ENCODE peak calls at places on chromosomes 1 and 21, in four cellular contexts. One of them, this sample, is unnamed.
A peak's percentile ranks its signal among the peaks of the same experiment; 100 is the strongest.

GRCh38 chr1:219837274-219837993 is 90.9 kb downstream of the SLC30A10 start:
- DNase-seq in psoas muscle: no peak
- DNase-seq in right lobe of liver: no peak
- DNase-seq in fibroblast of mammary gland: peak; percentile 63
- DNase-seq in this sample: peak; percentile 67

GRCh38 chr1:92831368-92831761 is 475 bp upstream of the RPL5 start:
- DNase-seq in psoas muscle: no peak
- DNase-seq in right lobe of liver: no peak
- DNase-seq in fibroblast of mammary gland: no peak
- DNase-seq in this sample: no peak

GRCh38 chr1:219587401-219587800 is 25.5 kb downstream of the ZC3H11B start:
- DNase-seq in psoas muscle: no peak
- DNase-seq in right lobe of liver: no peak
- DNase-seq in fibroblast of mammary gland: no peak
- DNase-seq in this sample: no peak

GRCh38 chr21:42299324-42300044 is 15.7 kb downstream of the TFF3 start:
- DNase-seq in psoas muscle: no peak
- DNase-seq in right lobe of liver: no peak
- DNase-seq in fibroblast of mammary gland: no peak
- DNase-seq in this sample: peak; percentile 54

GRCh38 chr1:205447457-205448415 is 8.1 kb downstream of the BLACAT1 start:
- DNase-seq in psoas muscle: no peak
- DNase-seq in right lobe of liver: no peak
- DNase-seq in fibroblast of mammary gland: no peak
- DNase-seq in this sample: no peak

GRCh38 chr1:25806418-25806817 is 6.4 kb downstream of the SELENON start:
- DNase-seq in psoas muscle: peak; percentile 72
- DNase-seq in right lobe of liver: no peak
- DNase-seq in fibroblast of mammary gland: peak; percentile 88
- DNase-seq in this sample: no peak

GRCh38 chr1:39266269-39266668 is 61.8 kb downstream of the MACF1 start:
- DNase-seq in psoas muscle: no peak
- DNase-seq in right lobe of liver: no peak
- DNase-seq in fibroblast of mammary gland: peak; percentile 30
- DNase-seq in this sample: peak; percentile 27

GRCh38 chr1:179251675-179252074 is 22.2 kb upstream of the ABL2 start:
- DNase-seq in psoas muscle: no peak
- DNase-seq in right lobe of liver: no peak
- DNase-seq in fibroblast of mammary gland: peak; percentile 63
- DNase-seq in this sample: peak; percentile 58

GRCh38 chr1:82565146-82565545 is 764.4 kb downstream of the ADGRL2 start:
- DNase-seq in psoas muscle: no peak
- DNase-seq in right lobe of liver: no peak
- DNase-seq in fibroblast of mammary gland: peak; percentile 79
- DNase-seq in this sample: peak; percentile 83

GRCh38 chr1:68848017-68848416 is 351.1 kb upstream of the DEPDC1 start:
- DNase-seq in psoas muscle: no peak
- DNase-seq in right lobe of liver: no peak
- DNase-seq in fibroblast of mammary gland: no peak
- DNase-seq in this sample: no peak

GRCh38 chr1:52296345-52296744 is 69.7 kb downstream of the CC2D1B start:
- DNase-seq in psoas muscle: no peak
- DNase-seq in right lobe of liver: no peak
- DNase-seq in fibroblast of mammary gland: peak; percentile 71
- DNase-seq in this sample: peak; percentile 73

GRCh38 chr1:5140962-5141361 is 486.6 kb downstream of the AJAP1 start:
- DNase-seq in psoas muscle: no peak
- DNase-seq in right lobe of liver: no peak
- DNase-seq in fibroblast of mammary gland: no peak
- DNase-seq in this sample: no peak

GRCh38 chr1:3874736-3875135 is 17.5 kb downstream of the DFFB start:
- DNase-seq in psoas muscle: no peak
- DNase-seq in right lobe of liver: no peak
- DNase-seq in fibroblast of mammary gland: no peak
- DNase-seq in this sample: no peak

GRCh38 chr1:36211841-36212240 is 12.4 kb upstream of the THRAP3 start:
- DNase-seq in psoas muscle: no peak
- DNase-seq in right lobe of liver: no peak
- DNase-seq in fibroblast of mammary gland: no peak
- DNase-seq in this sample: peak; percentile 47

GRCh38 chr1:36222481-36223372 is 1.5 kb upstream of the THRAP3 start:
- DNase-seq in psoas muscle: no peak
- DNase-seq in right lobe of liver: no peak
- DNase-seq in fibroblast of mammary gland: peak; percentile 28
- DNase-seq in this sample: no peak

GRCh38 chr1:36212782-36213181 is 11.5 kb upstream of the THRAP3 start:
- DNase-seq in psoas muscle: no peak
- DNase-seq in right lobe of liver: no peak
- DNase-seq in fibroblast of mammary gland: no peak
- DNase-seq in this sample: peak; percentile 38

GRCh38 chr1:36223373-36223995 is 759 bp upstream of the THRAP3 start:
- DNase-seq in psoas muscle: no peak
- DNase-seq in right lobe of liver: no peak
- DNase-seq in fibroblast of mammary gland: peak; percentile 79
- DNase-seq in this sample: peak; percentile 43

GRCh38 chr1:36217667-36218066 is 6.6 kb upstream of the THRAP3 start:
- DNase-seq in psoas muscle: no peak
- DNase-seq in right lobe of liver: no peak
- DNase-seq in fibroblast of mammary gland: peak; percentile 55
- DNase-seq in this sample: peak; percentile 61
- TF ChIP-seq CTCF in psoas muscle: peak; percentile 39
- TF ChIP-seq CTCF in right lobe of liver: peak; percentile 28
- TF ChIP-seq CTCF in fibroblast of mammary gland: peak; percentile 37
- TF ChIP-seq CTCF in this sample: peak; percentile 52

DNA sequence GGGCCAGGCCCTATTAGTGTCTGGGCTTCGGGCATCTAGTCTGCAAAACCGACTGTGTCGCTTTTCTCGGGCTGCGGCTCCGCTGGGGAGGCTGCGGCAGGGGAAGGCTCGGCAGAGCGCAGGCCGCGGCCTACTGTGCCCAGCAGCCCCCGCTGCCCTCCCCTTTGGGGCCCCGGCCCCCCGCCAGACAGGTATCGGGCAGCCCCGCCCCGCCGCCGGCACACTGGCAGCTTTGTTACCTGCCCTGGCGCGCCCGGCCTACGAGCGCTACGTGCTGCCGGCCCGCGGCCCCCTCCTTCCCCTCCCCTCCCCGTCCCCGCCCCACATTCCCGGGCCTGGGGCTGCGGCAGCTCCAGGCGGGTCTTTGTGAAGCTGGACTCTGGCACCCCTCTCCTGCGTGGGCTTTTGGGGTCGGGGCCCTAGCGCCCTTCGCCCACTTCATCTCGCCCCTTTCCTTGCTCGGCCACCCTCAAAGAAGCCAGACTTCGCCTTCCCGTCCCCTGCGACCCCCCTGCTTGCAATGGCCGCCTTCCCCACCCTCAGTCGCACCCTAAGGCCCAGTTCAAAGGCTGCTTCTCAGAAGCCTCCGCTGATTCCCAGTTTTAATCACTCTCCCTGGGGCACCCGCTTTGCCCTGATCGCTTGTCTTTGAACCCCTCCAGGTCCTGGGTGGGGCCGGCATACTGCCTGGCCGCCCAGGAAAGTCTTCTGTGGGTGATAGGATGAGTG is 48.9 kb upstream of the SLC2A1 start:
- DNase-seq in psoas muscle: no peak
- DNase-seq in right lobe of liver: no peak
- DNase-seq in fibroblast of mammary gland: no peak
- DNase-seq in this sample: peak; percentile 64
- H3K4me3 ChIP-seq in psoas muscle: no peak overlapping the region
- H3K4me3 ChIP-seq in right lobe of liver: no peak overlapping the region
- H3K4me3 ChIP-seq in fibroblast of mammary gland: no peak overlapping the region
- H3K4me3 ChIP-seq in this sample: no peak overlapping the region

GRCh38 chr1:200281451-200281850 is 128.4 kb downstream of the ZNF281 start:
- DNase-seq in psoas muscle: no peak
- DNase-seq in right lobe of liver: no peak
- DNase-seq in fibroblast of mammary gland: peak; percentile 61
- DNase-seq in this sample: no peak

GRCh38 chr1:200282497-200283122 is 127.2 kb downstream of the ZNF281 start:
- DNase-seq in psoas muscle: no peak
- DNase-seq in right lobe of liver: no peak
- DNase-seq in fibroblast of mammary gland: no peak
- DNase-seq in this sample: no peak

GRCh38 chr1:200275415-200275814 is 134.4 kb downstream of the ZNF281 start:
- DNase-seq in psoas muscle: no peak
- DNase-seq in right lobe of liver: peak; percentile 62
- DNase-seq in fibroblast of mammary gland: no peak
- DNase-seq in this sample: no peak

GRCh38 chr1:200275816-200276453 is 133.9 kb downstream of the ZNF281 start:
- DNase-seq in psoas muscle: no peak
- DNase-seq in right lobe of liver: no peak
- DNase-seq in fibroblast of mammary gland: no peak
- DNase-seq in this sample: no peak

GRCh38 chr1:200279810-200280411 is 129.9 kb downstream of the ZNF281 start:
- DNase-seq in psoas muscle: no peak
- DNase-seq in right lobe of liver: no peak
- DNase-seq in fibroblast of mammary gland: peak; percentile 75
- DNase-seq in this sample: peak; percentile 72
- TF ChIP-seq CTCF in psoas muscle: peak; percentile 46
- TF ChIP-seq CTCF in right lobe of liver: peak; percentile 81
- TF ChIP-seq CTCF in fibroblast of mammary gland: peak; percentile 92
- TF ChIP-seq CTCF in this sample: peak; percentile 79

GRCh38 chr1:207813513-207813881 is 61.6 kb downstream of the CD46 start:
- DNase-seq in psoas muscle: no peak
- DNase-seq in right lobe of liver: no peak
- DNase-seq in fibroblast of mammary gland: no peak
- DNase-seq in this sample: no peak
- H3K4me3 ChIP-seq in psoas muscle: peak overlapping the region; percentile 51
- H3K4me3 ChIP-seq in right lobe of liver: no peak overlapping the region
- H3K4me3 ChIP-seq in fibroblast of mammary gland: no peak overlapping the region
- H3K4me3 ChIP-seq in this sample: no peak overlapping the region

GRCh38 chr1:89627596-89627962 is 5.3 kb upstream of the LRRC8C start:
- DNase-seq in psoas muscle: no peak
- DNase-seq in right lobe of liver: no peak
- DNase-seq in fibroblast of mammary gland: no peak
- DNase-seq in this sample: no peak

GRCh38 chr1:89624314-89624713 is 8.6 kb upstream of the LRRC8C start:
- DNase-seq in psoas muscle: no peak
- DNase-seq in right lobe of liver: no peak
- DNase-seq in fibroblast of mammary gland: no peak
- DNase-seq in this sample: no peak

GRCh38 chr1:89624715-89625323 is 8.1 kb upstream of the LRRC8C start:
- DNase-seq in psoas muscle: no peak
- DNase-seq in right lobe of liver: no peak
- DNase-seq in fibroblast of mammary gland: no peak
- DNase-seq in this sample: no peak

GRCh38 chr1:89620664-89621063 is 12.3 kb upstream of the LRRC8C start:
- DNase-seq in psoas muscle: no peak
- DNase-seq in right lobe of liver: no peak
- DNase-seq in fibroblast of mammary gland: no peak
- DNase-seq in this sample: no peak

DNA sequence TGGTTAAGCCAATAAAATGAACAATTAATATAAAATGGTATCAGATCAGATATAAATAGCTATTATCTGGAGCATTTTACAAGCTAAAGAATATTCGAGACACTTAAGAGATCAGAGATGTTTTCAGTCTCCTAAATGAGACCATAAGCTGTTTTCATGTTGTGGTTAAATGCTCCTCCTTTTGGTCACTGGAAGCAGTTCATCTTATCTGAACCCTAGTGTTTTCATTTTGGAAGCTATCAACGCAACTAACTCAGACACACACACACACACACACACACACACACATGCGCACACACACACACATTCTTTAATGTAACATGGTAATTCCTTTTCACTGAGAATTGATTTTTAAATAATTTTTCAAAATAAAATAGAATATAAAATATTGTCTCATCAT is 10.0 kb upstream of the LRRC8C start:
- DNase-seq in psoas muscle: no peak
- DNase-seq in right lobe of liver: no peak
- DNase-seq in fibroblast of mammary gland: peak; percentile 63
- DNase-seq in this sample: peak; percentile 21
- TF ChIP-seq CTCF in psoas muscle: no peak
- TF ChIP-seq CTCF in right lobe of liver: no peak
- TF ChIP-seq CTCF in fibroblast of mammary gland: peak; percentile 40
- TF ChIP-seq CTCF in this sample: peak; percentile 32

GRCh38 chr1:15870421-15870820 is 22.9 kb downstream of the SPEN start:
- DNase-seq in psoas muscle: no peak
- DNase-seq in right lobe of liver: no peak
- DNase-seq in fibroblast of mammary gland: peak; percentile 50
- DNase-seq in this sample: peak; percentile 51

GRCh38 chr1:15869413-15869812 is 21.9 kb downstream of the SPEN start:
- DNase-seq in psoas muscle: no peak
- DNase-seq in right lobe of liver: no peak
- DNase-seq in fibroblast of mammary gland: no peak
- DNase-seq in this sample: no peak

GRCh38 chr1:15863156-15863901 is 15.8 kb downstream of the SPEN start:
- DNase-seq in psoas muscle: no peak
- DNase-seq in right lobe of liver: no peak
- DNase-seq in fibroblast of mammary gland: no peak
- DNase-seq in this sample: no peak

GRCh38 chr1:15866696-15867687 is 19.5 kb downstream of the SPEN start:
- DNase-seq in psoas muscle: no peak
- DNase-seq in right lobe of liver: no peak
- DNase-seq in fibroblast of mammary gland: peak; percentile 60
- DNase-seq in this sample: no peak
- H3K4me3 ChIP-seq in psoas muscle: no peak overlapping the region
- H3K4me3 ChIP-seq in right lobe of liver: no peak overlapping the region
- H3K4me3 ChIP-seq in fibroblast of mammary gland: no peak overlapping the region
- H3K4me3 ChIP-seq in this sample: no peak overlapping the region

DNA sequence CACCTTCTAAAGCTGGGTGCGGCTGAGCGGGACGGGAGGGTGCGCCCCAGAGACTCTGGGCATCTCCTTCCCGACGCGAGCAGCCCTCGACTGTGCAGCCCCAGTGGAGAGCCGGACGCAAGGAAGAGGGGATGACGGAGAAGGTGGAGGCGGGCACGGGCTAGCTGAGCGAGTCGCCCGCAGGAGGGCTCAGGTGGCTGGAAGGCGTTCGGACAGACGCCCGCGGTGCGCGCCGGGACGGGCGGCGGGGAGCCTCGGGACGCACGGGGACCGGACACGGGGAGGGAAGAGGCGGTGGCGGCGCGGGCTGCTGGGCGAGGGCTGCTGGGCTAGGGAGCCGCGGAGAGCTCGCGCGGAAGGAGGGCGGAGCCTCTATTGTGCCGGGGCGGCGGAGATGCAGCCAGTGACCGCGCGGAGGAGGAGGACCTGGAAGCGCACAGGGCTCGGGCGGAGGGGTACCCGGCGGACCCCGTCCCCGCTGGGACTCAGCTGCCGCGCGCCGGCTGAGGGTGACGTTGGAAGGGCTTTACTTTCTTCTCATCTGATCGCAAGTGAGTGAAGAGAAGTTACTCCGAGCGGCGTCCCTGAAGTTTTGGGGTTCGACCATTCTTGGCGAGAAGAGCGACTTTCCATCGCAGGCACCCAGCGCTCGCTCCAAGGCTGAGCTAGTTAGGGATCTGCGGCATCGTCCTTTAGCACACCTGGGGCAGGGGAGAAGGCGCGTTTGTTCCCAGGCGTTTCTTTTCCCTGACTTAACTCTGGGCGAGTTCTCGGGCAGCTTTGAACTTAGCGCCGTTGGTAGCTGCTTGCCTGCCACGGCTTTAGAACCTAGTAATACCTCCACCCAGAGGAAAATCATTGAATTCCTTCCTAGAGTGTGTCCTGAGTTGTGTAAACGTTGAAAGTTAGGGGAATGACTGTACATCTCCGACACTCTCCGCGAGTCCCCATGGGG is at the start of gene OLFML2B:
- DNase-seq in psoas muscle: peak; percentile 75
- DNase-seq in right lobe of liver: peak; percentile 70
- DNase-seq in fibroblast of mammary gland: peak; percentile 93
- DNase-seq in this sample: peak; percentile 80
- TF ChIP-seq CTCF in psoas muscle: peak; percentile 18
- TF ChIP-seq CTCF in right lobe of liver: peak; percentile 36
- TF ChIP-seq CTCF in fibroblast of mammary gland: peak; percentile 54
- TF ChIP-seq CTCF in this sample: peak; percentile 25

GRCh38 chr1:18927082-18927653 is 24.8 kb upstream of the ALDH4A1 start:
- DNase-seq in psoas muscle: no peak
- DNase-seq in right lobe of liver: no peak
- DNase-seq in fibroblast of mammary gland: no peak
- DNase-seq in this sample: peak; percentile 79
- H3K4me3 ChIP-seq in psoas muscle: no peak overlapping the region
- H3K4me3 ChIP-seq in right lobe of liver: no peak overlapping the region
- H3K4me3 ChIP-seq in fibroblast of mammary gland: no peak overlapping the region
- H3K4me3 ChIP-seq in this sample: no peak overlapping the region